ENCODE peak calls at places on chromosomes 11 and 22, in five cellular contexts. Q, K, F, N and O are unnamed samples. For H3K4me1, the result is how much of the 10 kb centered on the place peaks cover.

GRCh38 chr11:66531841-66532240 is 14.0 kb downstream of the ZDHHC24 start:
- DNase-seq in Q (no peak), K (no peak), N (no peak), F (no peak), O (no peak)

GRCh38 chr11:76670475-76671235 is at the start of gene LRRC32:
- DNase-seq in N (no peak), Q (peak), F (no peak), K (no peak), O (peak)

GRCh38 chr11:119684361-119685072 is 44.5 kb downstream of the NECTIN1 start:
- DNase-seq in N (no peak), K (peak), Q (no peak), F (peak), O (peak)

GRCh38 chr22:44734801-44735517 is 17.4 kb upstream of the ARHGAP8 start:
- DNase-seq in Q (no peak), K (no peak), F (no peak), N (no peak), O (no peak)

GRCh38 chr11:20363149-20363499 is 390 bp upstream of the HTATIP2 start:
- DNase-seq in N (no peak), F (no peak), K (no peak), Q (no peak), O (no peak)

GRCh38 chr11:68963779-68964178 is 17.0 kb downstream of the MRGPRD start:
- DNase-seq in Q (no peak), N (no peak), F (peak), K (no peak), O (no peak)

GRCh38 chr11:31828217-31828616 is 17.1 kb upstream of the PAX6 start:
- DNase-seq in F (no peak), Q (no peak), K (no peak), N (no peak), O (no peak)

GRCh38 chr11:12761029-12761428 is 86.8 kb downstream of the TEAD1 start:
- DNase-seq in Q (no peak), F (peak), N (peak), K (peak), O (no peak)

GRCh38 chr22:32100711-32101110 is 57.6 kb downstream of the SLC5A1 start:
- DNase-seq in F (no peak), Q (no peak), K (no peak), N (no peak), O (no peak)

GRCh38 chr11:67283490-67283963 is 5.6 kb upstream of the ANKRD13D start:
- DNase-seq in N (no peak), K (no peak), F (no peak), Q (no peak), O (no peak)

GRCh38 chr11:130531061-130531460 is 82.6 kb downstream of the ADAMTS15 start:
- DNase-seq in F (no peak), K (peak), N (no peak), Q (no peak), O (no peak)

GRCh38 chr11:75342231-75342918 is 9.1 kb downstream of the ARRB1 start:
- DNase-seq in N (no peak), Q (no peak), K (no peak), F (no peak), O (no peak)

GRCh38 chr11:25065711-25066110 is 568.9 kb downstream of the LUZP2 start:
- DNase-seq in N (no peak), K (peak), F (peak), Q (no peak), O (peak)

GRCh38 chr11:32326522-32326921 is 108.8 kb downstream of the WT1 start:
- DNase-seq in Q (no peak), N (no peak), K (peak), F (no peak), O (no peak)

GRCh38 chr11:132008872-132009271 is 638.5 kb downstream of the NTM start:
- DNase-seq in K (no peak), N (no peak), F (no peak), Q (no peak), O (no peak)

GRCh38 chr22:40412441-40412840 is 42.0 kb downstream of the SGSM3 start:
- DNase-seq in K (no peak), Q (no peak), N (no peak), F (no peak), O (no peak)

GRCh38 chr11:128890543-128891409 is at the start of gene KCNJ5:
- DNase-seq in N (no peak), F (no peak), K (no peak), Q (peak), O (peak)

GRCh38 chr11:68039526-68040086 is 781 bp downstream of the TCIRG1 start:
- DNase-seq in N (no peak), Q (peak), F (no peak), K (no peak), O (no peak)

GRCh38 chr22:32106930-32107329 is 52.2 kb downstream of the C22orf42 start:
- DNase-seq in Q (no peak), K (peak), F (no peak), N (no peak), O (peak)

GRCh38 chr11:110077866-110078325 is 15.3 kb upstream of the ZC3H12C start:
- DNase-seq in K (peak), F (peak), N (no peak), Q (no peak), O (peak)

GRCh38 chr11:78798567-78799170 is 224.0 kb upstream of the NARS2 start:
- DNase-seq in F (peak), K (peak), Q (peak), N (peak), O (peak)

GRCh38 chr22:45968003-45968650 is 8.8 kb downstream of the WNT7B start:
- DNase-seq in K (peak), Q (no peak), F (peak), N (no peak), O (no peak)

GRCh38 chr22:24120029-24120428 is 61.3 kb upstream of the SUSD2 start:
- DNase-seq in Q (no peak), N (no peak), K (peak), F (no peak), O (no peak)

GRCh38 chr11:36793542-36793926 is 195.5 kb upstream of the RAG2 start:
- DNase-seq in K (peak), F (no peak), N (no peak), Q (no peak), O (peak)

GRCh38 chr11:104549019-104549418 is 349.2 kb downstream of the CASP12 start:
- DNase-seq in K (no peak), F (no peak), N (no peak), Q (no peak), O (no peak)

GRCh38 chr11:126432525-126432924 is 77.0 kb downstream of the ST3GAL4 start:
- DNase-seq in Q (no peak), N (no peak), F (no peak), K (no peak), O (no peak)
- H3K4me1 ChIP-seq in Q (under half), N (under half), F (under half), K (under half), O (under half)

GRCh38 chr11:102416974-102417373 is 35.6 kb downstream of the TMEM123 start:
- DNase-seq in Q (no peak), K (no peak), N (no peak), F (no peak), O (no peak)
- H3K4me1 ChIP-seq in Q (under half), K (under half), N (under half), F (under half), O (under half)

DNA sequence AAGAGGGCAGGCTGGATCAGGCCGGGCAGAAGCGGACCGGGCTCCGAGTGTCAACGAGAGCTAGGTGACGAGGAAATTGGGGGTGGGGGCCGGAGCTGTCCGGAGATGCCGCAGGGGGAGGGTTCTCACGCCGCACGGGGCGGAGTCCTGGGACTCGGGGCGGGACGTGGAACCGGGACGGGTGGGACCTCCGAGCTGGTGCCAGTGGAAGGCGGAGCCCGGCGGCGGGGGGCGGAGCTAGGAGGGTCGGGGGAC is 207 bp downstream of the FKBP2 start:
- DNase-seq in K (no peak), N (no peak), Q (no peak), F (no peak), O (no peak)
- H3K4me1 ChIP-seq in K (under half), N (half or more), Q (half or more), F (under half), O (under half)

GRCh38 chr11:65380460-65381126 is 1.9 kb downstream of the SLC25A45 start:
- DNase-seq in K (no peak), N (no peak), F (no peak), Q (peak), O (no peak)

GRCh38 chr11:65378208-65378927 is 4.1 kb downstream of the SLC25A45 start:
- DNase-seq in F (no peak), K (no peak), Q (no peak), N (no peak), O (peak)

GRCh38 chr11:65378928-65379638 is 3.4 kb downstream of the SLC25A45 start:
- DNase-seq in N (no peak), Q (no peak), K (no peak), F (no peak), O (no peak)

GRCh38 chr11:65381721-65382035 is 768 bp downstream of the SLC25A45 start:
- DNase-seq in K (peak), Q (no peak), N (peak), F (no peak), O (no peak)

GRCh38 chr11:65379698-65380459 is 2.6 kb downstream of the SLC25A45 start:
- DNase-seq in K (no peak), Q (peak), N (no peak), F (no peak), O (no peak)
- H3K4me1 ChIP-seq in K (under half), Q (under half), N (half or more), F (under half), O (half or more)

GRCh38 chr11:62435741-62436485 is 17.1 kb downstream of the SCGB1A1 start:
- DNase-seq in N (no peak), Q (no peak), F (no peak), K (no peak), O (no peak)

GRCh38 chr11:62438641-62439040 is 19.8 kb downstream of the SCGB1A1 start:
- DNase-seq in Q (no peak), F (no peak), N (no peak), K (no peak), O (no peak)

GRCh38 chr11:62443390-62444201 is 24.8 kb downstream of the SCGB1A1 start:
- DNase-seq in K (no peak), F (no peak), N (no peak), Q (no peak), O (no peak)

GRCh38 chr11:62437616-62438015 is 18.8 kb downstream of the SCGB1A1 start:
- DNase-seq in K (no peak), F (no peak), Q (no peak), N (no peak), O (no peak)

DNA sequence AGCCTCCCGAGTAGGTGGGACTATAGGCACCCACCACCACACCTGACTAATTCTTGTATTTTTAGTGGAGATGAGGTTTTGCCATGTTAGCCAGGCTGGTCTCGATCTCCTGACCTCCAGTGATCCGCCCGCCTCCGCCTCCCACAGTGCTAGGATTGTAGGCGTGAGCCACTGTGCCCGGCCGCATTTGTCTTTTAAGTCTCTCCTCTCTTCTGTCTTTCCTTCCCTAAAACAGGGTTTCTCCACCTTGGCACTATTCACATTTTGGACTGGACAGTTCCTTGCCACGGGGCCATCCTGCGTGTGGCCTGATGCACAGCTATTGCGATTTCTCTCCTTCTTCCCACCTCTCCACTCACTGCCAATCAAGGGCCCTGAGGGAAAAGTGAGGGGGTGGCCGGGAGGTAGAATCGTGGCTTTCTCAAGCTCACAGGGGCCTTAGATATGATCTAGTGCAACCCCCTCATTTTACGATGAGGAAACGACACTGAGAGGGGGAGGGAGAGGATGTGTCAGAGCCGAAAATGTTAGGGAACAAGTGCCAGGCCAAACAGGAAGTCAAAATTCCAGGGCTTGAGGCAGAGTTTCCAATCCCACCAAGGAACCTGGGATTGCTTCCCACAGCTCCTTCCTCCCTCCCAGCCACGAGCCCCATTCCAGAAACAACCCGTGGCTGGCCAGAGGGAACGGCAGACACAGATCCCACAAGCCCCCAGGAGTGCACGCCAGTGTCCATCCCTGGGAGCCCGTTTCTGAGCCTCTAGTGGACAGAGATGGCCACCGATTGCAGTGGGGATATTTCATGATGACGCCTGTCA is 21.2 kb downstream of the SCGB1A1 start:
- DNase-seq in Q (no peak), F (peak), N (no peak), K (peak), O (no peak)
- H3K4me1 ChIP-seq in Q (under half), F (under half), N (under half), K (under half), O (under half)

GRCh38 chr11:3149852-3150188 is 15.3 kb downstream of the OSBPL5 start:
- DNase-seq in K (no peak), Q (no peak), N (no peak), F (no peak), O (no peak)
- H3K4me1 ChIP-seq in K (under half), Q (under half), N (under half), F (under half), O (under half)

DNA sequence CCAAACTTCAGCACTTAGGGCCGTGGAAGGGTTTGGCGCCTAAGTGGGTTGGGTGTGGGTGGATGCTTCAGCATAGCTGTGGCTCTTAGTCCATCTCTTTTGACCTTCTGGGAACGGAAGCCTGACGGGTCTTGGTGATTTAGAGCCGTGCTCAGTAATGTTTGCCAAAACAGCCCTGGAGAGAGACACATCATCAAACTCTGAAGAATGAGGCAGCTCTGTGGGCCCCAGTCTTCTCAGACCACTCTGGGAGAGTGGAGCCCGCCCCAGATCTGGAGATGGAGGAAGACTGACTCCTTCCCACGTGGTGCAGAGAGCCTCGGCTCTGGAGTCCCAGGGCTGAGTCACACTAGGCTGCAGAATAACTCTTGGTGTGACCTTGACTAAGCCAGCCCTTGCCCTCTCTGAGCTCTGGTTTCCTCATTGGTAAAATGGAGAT is 168.9 kb downstream of the C11orf91 start:
- DNase-seq in Q (no peak), N (no peak), F (peak), K (peak), O (no peak)
- H3K4me1 ChIP-seq in Q (under half), N (under half), F (under half), K (under half), O (under half)